ENCODE peak calls at places on chromosomes 12 and 14, in five cellular contexts. P is occipital lobe, H is NCI-H2081, G is naive B cell, K is right cardiac atrium. O is an unnamed sample.

GRCh38 chr12:107320031-107320928 is 226.9 kb upstream of the CRY1 start:
- DNase-seq in K (peak), H (no peak), G (no peak), P (no peak), O (no peak)

GRCh38 chr14:65377576-65377975 is 35.0 kb upstream of the FUT8 start:
- DNase-seq in H (no peak), G (no peak), P (no peak), K (no peak), O (no peak)

GRCh38 chr12:91274886-91275285 is 92.3 kb upstream of the DCN start:
- DNase-seq in G (no peak), P (no peak), K (no peak), H (no peak), O (peak)

GRCh38 chr12:108321688-108322087 is 17.4 kb downstream of the CMKLR1 start:
- DNase-seq in P (no peak), H (no peak), G (no peak), K (no peak), O (no peak)

GRCh38 chr12:127389923-127390322 is 877.0 kb upstream of the TMEM132C start:
- DNase-seq in P (no peak), K (no peak), G (no peak), H (no peak), O (no peak)

GRCh38 chr12:1122803-1123202 is 131.8 kb downstream of the ERC1 start:
- DNase-seq in P (no peak), H (no peak), K (no peak), G (no peak), O (no peak)

GRCh38 chr14:21868442-21869046 is 194.9 kb upstream of the OR4E1 start:
- DNase-seq in P (peak), G (peak), K (peak), H (peak), O (no peak)

GRCh38 chr14:90615444-90616095 is 200.7 kb downstream of the TTC7B start:
- DNase-seq in G (no peak), H (no peak), P (no peak), K (no peak), O (no peak)

GRCh38 chr14:93999573-93999972 is 2.5 kb downstream of the CCDC197 start:
- DNase-seq in G (no peak), P (no peak), H (no peak), K (no peak), O (no peak)

GRCh38 chr12:57171668-57172067 is 24.2 kb upstream of the LRP1-AS start:
- DNase-seq in H (no peak), G (no peak), K (peak), P (no peak), O (no peak)

GRCh38 chr12:48958049-48958388 is 732 bp upstream of the ARF3 start:
- DNase-seq in H (no peak), G (no peak), K (no peak), P (no peak), O (no peak)

GRCh38 chr14:44404021-44404420 is 103.1 kb downstream of the FSCB start:
- DNase-seq in K (peak), H (no peak), P (no peak), G (no peak), O (no peak)

GRCh38 chr14:105325303-105325702 is 10.8 kb downstream of the PACS2 start:
- DNase-seq in G (no peak), H (no peak), P (no peak), K (no peak), O (no peak)